ENCODE peak calls at places on chromosomes 1 and 21, in four cellular contexts. M is AG10803, C is bronchial epithelial cell, I is AG04449. B is an unnamed sample.
A peak's percentile ranks its signal among the peaks of the same experiment; 100 is the strongest.

GRCh38 chr1:225471453-225472301 is 43.8 kb upstream of the LBR start:
- DNase-seq in C (no peak), M (no peak), I (no peak), B (no peak)

GRCh38 chr1:111597433-111597832 is 22.2 kb upstream of the RAP1A start:
- DNase-seq in C (no peak), M (peak; percentile 77), I (peak; percentile 29), B (no peak)

GRCh38 chr1:54681396-54681795 is 34.3 kb upstream of the TTC4 start:
- DNase-seq in M (peak; percentile 5), I (no peak), C (peak; percentile 16), B (no peak)

GRCh38 chr1:113326976-113327375 is 63.3 kb upstream of the MAGI3 start:
- DNase-seq in M (no peak), I (no peak), C (peak; percentile 82), B (no peak)

GRCh38 chr1:233015965-233016364 is 65.6 kb downstream of the NTPCR start:
- DNase-seq in I (no peak), M (no peak), C (no peak), B (no peak)

GRCh38 chr1:193634470-193634869 is 448.1 kb upstream of the B3GALT2 start:
- DNase-seq in C (peak; percentile 60), M (no peak), I (no peak), B (no peak)

GRCh38 chr21:45724994-45725843 is 81.7 kb downstream of the PCBP3 start:
- DNase-seq in I (no peak), C (no peak), M (no peak), B (no peak)

GRCh38 chr21:36867506-36867905 is 99.0 kb downstream of the HLCS start:
- DNase-seq in C (no peak), M (no peak), I (no peak), B (no peak)

GRCh38 chr1:39378377-39378776 is 113.1 kb upstream of the BMP8A start:
- DNase-seq in M (no peak), C (peak; percentile 79), I (no peak), B (no peak)

GRCh38 chr1:198680174-198680871 is 41.5 kb downstream of the PTPRC start:
- DNase-seq in I (no peak), M (no peak), C (no peak), B (no peak)

GRCh38 chr1:89529196-89529595 is 4.6 kb downstream of the LRRC8B start:
- DNase-seq in C (no peak), M (no peak), I (no peak), B (no peak)

GRCh38 chr1:161483361-161483760 is 21.9 kb upstream of the FCGR2A start:
- DNase-seq in C (no peak), I (no peak), M (no peak), B (no peak)

DNA sequence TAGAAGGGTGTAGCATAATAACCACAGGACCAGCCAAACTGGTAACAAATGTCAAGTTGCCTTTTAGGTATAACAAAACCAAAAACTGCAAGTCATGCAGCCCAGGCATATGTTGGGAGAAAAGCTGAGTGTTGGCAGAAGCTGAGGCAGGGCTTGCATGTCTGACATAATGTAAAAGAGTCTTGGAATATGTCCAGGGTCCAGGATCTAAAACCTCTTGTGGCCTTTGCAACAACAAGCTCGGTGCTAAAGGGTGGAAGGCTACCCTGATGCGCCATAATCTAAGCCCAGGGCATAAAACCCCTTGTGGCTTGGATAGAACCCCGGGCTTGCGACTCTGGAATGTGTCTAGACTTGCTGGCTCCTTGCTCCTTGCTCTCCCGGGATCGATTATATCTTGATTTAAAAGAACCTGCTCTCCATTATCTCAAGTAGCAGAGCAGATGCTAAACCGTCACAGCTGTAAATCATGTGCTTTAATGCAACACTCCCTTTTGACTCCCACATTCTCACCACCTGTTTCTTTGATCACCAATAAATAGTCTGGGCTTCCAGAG is 26.5 kb upstream of the SLC35A3 start:
- DNase-seq in M (peak; percentile 97), C (peak; percentile 44), I (peak; percentile 50), B (peak; percentile 86)
- H3K4me3 ChIP-seq in M (no peak overlapping the region), C (no peak overlapping the region), I (no peak overlapping the region), B (no peak overlapping the region)

GRCh38 chr1:32893198-32894018 is 7.1 kb downstream of the HPCA start:
- DNase-seq in M (no peak), C (no peak), I (no peak), B (no peak)
- TF ChIP-seq CTCF in M (no peak), C (peak; percentile 23), I (peak; percentile 22), B (peak; percentile 28)

DNA sequence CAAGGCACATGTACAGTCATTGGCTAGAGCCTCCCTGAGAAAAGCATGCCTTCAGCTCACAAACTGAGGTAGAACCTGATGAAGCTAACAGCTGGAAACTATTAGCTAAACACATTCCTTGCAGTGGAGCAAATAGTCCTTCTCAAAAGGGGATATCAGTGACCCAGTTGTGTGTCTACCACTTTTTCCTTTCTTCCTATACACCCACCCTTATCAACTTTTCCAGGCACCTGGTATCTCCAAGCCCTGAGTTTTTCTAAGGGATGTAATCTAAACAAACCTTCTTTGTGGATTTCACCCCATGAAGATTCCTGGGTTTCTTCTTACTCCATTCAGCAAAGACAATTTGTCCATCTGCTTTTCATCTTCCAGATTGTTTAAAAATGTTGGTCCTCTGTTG is 10.5 kb upstream of the ZSWIM5 start:
- DNase-seq in I (no peak), M (no peak), C (no peak), B (no peak)
- H3K4me3 ChIP-seq in I (no peak overlapping the region), M (no peak overlapping the region), C (no peak overlapping the region), B (no peak overlapping the region)

GRCh38 chr1:92916899-92917298 is 44.4 kb downstream of the DIPK1A start:
- DNase-seq in M (peak; percentile 48), I (no peak), C (peak; percentile 84), B (no peak)

GRCh38 chr1:92909321-92909720 is 51.9 kb downstream of the DIPK1A start:
- DNase-seq in I (peak; percentile 61), C (peak; percentile 99), M (peak; percentile 87), B (peak; percentile 67)

GRCh38 chr1:92915547-92915946 is 45.7 kb downstream of the DIPK1A start:
- DNase-seq in I (no peak), C (peak; percentile 32), M (no peak), B (no peak)

GRCh38 chr1:92910081-92910480 is 51.2 kb downstream of the DIPK1A start:
- DNase-seq in M (no peak), I (no peak), C (peak; percentile 96), B (no peak)

GRCh38 chr1:92913093-92913819 is 48.0 kb downstream of the DIPK1A start:
- DNase-seq in I (no peak), C (peak; percentile 35), M (no peak), B (no peak)
- TF ChIP-seq CTCF in I (no peak), C (no peak), M (no peak), B (no peak)

DNA sequence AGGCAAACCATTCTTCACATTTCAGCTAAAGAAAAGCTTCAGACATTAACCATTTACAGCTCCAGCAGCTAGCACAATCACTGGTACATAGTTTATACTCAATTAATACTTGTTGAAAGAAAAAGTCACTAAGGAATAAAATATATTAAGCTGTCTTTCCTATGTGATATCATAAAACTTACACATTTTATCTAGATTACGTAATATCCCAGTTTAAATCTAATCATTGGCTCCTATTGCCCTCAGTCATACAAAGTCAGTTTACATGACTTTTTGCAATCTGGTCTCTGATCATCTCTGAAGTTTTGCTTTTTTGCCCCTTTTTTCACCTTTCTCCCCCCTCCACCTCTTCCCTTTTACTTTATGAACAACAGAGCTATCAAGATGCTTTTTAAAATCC is 8.5 kb upstream of the PRRC2C start:
- DNase-seq in M (no peak), C (no peak), I (no peak), B (no peak)
- H3K4me3 ChIP-seq in M (no peak overlapping the region), C (no peak overlapping the region), I (no peak overlapping the region), B (no peak overlapping the region)

DNA sequence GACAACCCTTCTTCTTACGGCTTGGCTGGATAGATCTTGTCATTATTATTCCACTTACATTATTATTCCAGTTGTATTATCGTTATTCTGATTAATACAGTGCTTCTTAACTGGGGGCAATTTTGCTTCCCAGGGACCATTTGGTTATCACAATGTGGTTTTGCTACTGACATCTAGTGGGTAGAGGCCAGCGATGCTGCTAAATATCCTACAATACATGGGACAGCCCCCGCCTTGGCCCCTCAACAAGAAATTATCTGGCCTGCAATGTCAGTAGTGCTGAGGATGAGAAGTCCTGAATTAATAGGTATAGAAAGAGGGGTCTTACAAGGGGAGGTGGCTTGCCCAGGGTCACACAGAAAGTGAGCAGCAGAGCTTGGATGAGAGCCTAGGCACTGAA is 105.6 kb downstream of the PTPRU start:
- DNase-seq in C (no peak), I (no peak), M (no peak), B (no peak)
- TF ChIP-seq CTCF in C (no peak), I (peak; percentile 14), M (peak; percentile 16), B (peak; percentile 21)

GRCh38 chr1:208433086-208433485 is 188.9 kb upstream of the PLXNA2 start:
- DNase-seq in I (no peak), M (peak; percentile 65), C (peak; percentile 20), B (peak; percentile 18)
- H3K4me3 ChIP-seq in I (no peak overlapping the region), M (no peak overlapping the region), C (no peak overlapping the region), B (no peak overlapping the region)

GRCh38 chr1:3066250-3066711 is 2.7 kb upstream of the PRDM16 start:
- DNase-seq in I (no peak), M (peak; percentile 8), C (no peak), B (no peak)
- TF ChIP-seq CTCF in I (no peak), M (peak; percentile 31), C (no peak), B (no peak)

GRCh38 chr1:94806451-94806861 is 13.7 kb upstream of the SLC44A3 start:
- DNase-seq in I (no peak), M (peak; percentile 66), C (no peak), B (no peak)

GRCh38 chr1:94803517-94804441 is 16.4 kb upstream of the SLC44A3 start:
- DNase-seq in I (no peak), M (peak; percentile 71), C (no peak), B (no peak)

GRCh38 chr1:94804442-94804837 is 15.7 kb upstream of the SLC44A3 start:
- DNase-seq in C (no peak), I (no peak), M (no peak), B (no peak)

GRCh38 chr1:94807742-94808491 is 12.2 kb upstream of the SLC44A3 start:
- DNase-seq in M (no peak), C (no peak), I (no peak), B (no peak)

DNA sequence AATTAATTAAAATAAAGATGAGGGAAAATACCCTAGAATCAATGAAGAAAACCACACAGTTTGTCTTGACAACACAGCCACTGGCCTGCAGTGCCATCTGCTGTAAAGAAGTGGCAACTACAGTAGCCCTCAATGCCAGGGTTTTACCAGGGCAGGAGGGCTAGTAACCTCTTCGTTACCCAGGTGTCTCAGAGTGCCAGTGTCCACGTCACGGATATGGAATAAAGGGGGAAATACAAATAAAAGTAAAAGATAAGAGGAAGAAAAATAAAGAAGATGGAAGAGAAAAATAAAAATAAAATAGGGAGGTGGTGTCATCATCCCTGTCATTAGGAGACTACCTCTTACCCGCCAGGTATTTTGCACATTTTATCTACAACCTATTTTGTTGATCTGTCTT is 14.2 kb upstream of the SLC44A3 start:
- DNase-seq in C (peak; percentile 52), M (peak; percentile 57), I (no peak), B (no peak)
- H3K4me3 ChIP-seq in C (no peak overlapping the region), M (peak overlapping the region; percentile 34), I (peak overlapping the region; percentile 0), B (no peak overlapping the region)

GRCh38 chr1:25116832-25117231 is 115.5 kb downstream of the SYF2 start:
- DNase-seq in C (no peak), I (no peak), M (no peak), B (no peak)

GRCh38 chr1:25112400-25112799 is 119.9 kb downstream of the SYF2 start:
- DNase-seq in M (no peak), I (no peak), C (no peak), B (no peak)

GRCh38 chr1:25118554-25118953 is 113.7 kb downstream of the SYF2 start:
- DNase-seq in C (no peak), I (no peak), M (no peak), B (no peak)

GRCh38 chr1:25120286-25120685 is 112.0 kb downstream of the SYF2 start:
- DNase-seq in C (no peak), I (no peak), M (no peak), B (no peak)

GRCh38 chr1:25117233-25117823 is 115.0 kb downstream of the SYF2 start:
- DNase-seq in I (no peak), M (no peak), C (peak; percentile 26), B (no peak)
- TF ChIP-seq CTCF in I (no peak), M (no peak), C (peak; percentile 59), B (no peak)